ENCODE peak calls at places on chromosomes 2 and 18, in five cellular contexts. R, Q, F, U and Z are unnamed samples.

GRCh38 chr2:68693947-68694346 is 40.7 kb upstream of the ARHGAP25 start:
- DNase-seq in R (no peak), Q (no peak), F (no peak), U (no peak), Z (no peak)

GRCh38 chr2:149021271-149021719 is 17.2 kb upstream of the LYPD6B start:
- DNase-seq in Q (no peak), F (no peak), R (no peak), U (no peak), Z (no peak)

GRCh38 chr18:8805552-8805951 is 100.2 kb downstream of the MTCL1 start:
- DNase-seq in Q (no peak), F (no peak), U (no peak), R (no peak), Z (no peak)

GRCh38 chr2:200042102-200042735 is 86.8 kb downstream of the MAIP1 start:
- DNase-seq in R (no peak), F (no peak), U (no peak), Q (no peak), Z (no peak)

GRCh38 chr2:200144571-200144970 is 161.9 kb upstream of the SPATS2L start:
- DNase-seq in Q (no peak), U (no peak), F (no peak), R (no peak), Z (no peak)

GRCh38 chr2:9266711-9267110 is 60.1 kb downstream of the ASAP2 start:
- DNase-seq in U (no peak), Q (no peak), R (no peak), F (no peak), Z (no peak)

GRCh38 chr2:128306081-128306930 is 12.4 kb downstream of the HS6ST1 start:
- DNase-seq in Q (no peak), R (peak), U (no peak), F (peak), Z (peak)

GRCh38 chr2:8587920-8588830 is 93.7 kb upstream of the ID2 start:
- DNase-seq in F (no peak), Q (no peak), R (no peak), U (peak), Z (no peak)

GRCh38 chr2:9771481-9772017 is 71.7 kb upstream of the TAF1B start:
- DNase-seq in R (no peak), U (no peak), Q (no peak), F (no peak), Z (no peak)

GRCh38 chr2:86176583-86176982 is 18.7 kb downstream of the IMMT start:
- DNase-seq in U (no peak), F (no peak), R (no peak), Q (no peak), Z (no peak)

GRCh38 chr2:25131567-25132295 is 36.6 kb downstream of the POMC start:
- DNase-seq in Q (no peak), U (no peak), F (no peak), R (no peak), Z (no peak)

GRCh38 chr18:62199629-62200028 is 12.6 kb downstream of the RELCH start:
- DNase-seq in U (no peak), Q (no peak), F (no peak), R (no peak), Z (no peak)

GRCh38 chr2:167215595-167215994 is 327.3 kb downstream of the XIRP2 start:
- DNase-seq in F (no peak), U (no peak), Q (no peak), R (no peak), Z (no peak)

GRCh38 chr18:63518178-63519012 is 23.8 kb upstream of the SERPINB12 start:
- DNase-seq in Q (peak), U (peak), F (peak), R (no peak), Z (peak)

GRCh38 chr2:127614731-127615130 is 31.2 kb upstream of the GPR17 start:
- DNase-seq in F (no peak), R (no peak), U (no peak), Q (no peak), Z (no peak)

GRCh38 chr2:18829976-18830375 is 240.6 kb upstream of the NT5C1B start:
- DNase-seq in Q (no peak), R (no peak), F (no peak), U (no peak), Z (no peak)

GRCh38 chr2:160087854-160088745 is 25.7 kb upstream of the PLA2R1 start:
- DNase-seq in Q (no peak), R (no peak), F (no peak), U (no peak), Z (no peak)

GRCh38 chr18:11741505-11742145 is 52.6 kb downstream of the GNAL start:
- DNase-seq in R (no peak), Q (no peak), F (no peak), U (no peak), Z (no peak)

GRCh38 chr2:237882510-237883481 is 23.4 kb downstream of the RAMP1 start:
- DNase-seq in U (no peak), F (no peak), R (no peak), Q (no peak), Z (no peak)

GRCh38 chr2:194819367-194819766 is 837.7 kb upstream of the SLC39A10 start:
- DNase-seq in U (no peak), F (peak), R (no peak), Q (no peak), Z (no peak)

GRCh38 chr18:58635891-58636290 is 7.0 kb upstream of the ALPK2 start:
- DNase-seq in Q (no peak), F (no peak), R (no peak), U (no peak), Z (no peak)

GRCh38 chr2:10091182-10091932 is 11.1 kb upstream of the CYS1 start:
- DNase-seq in R (no peak), U (peak), Q (no peak), F (no peak), Z (no peak)

GRCh38 chr2:233384811-233385488 is 30.7 kb downstream of the DGKD start:
- DNase-seq in U (no peak), Q (peak), R (no peak), F (no peak), Z (no peak)